ENCODE peak calls at places on chromosomes 5 and 9, in seven cellular contexts. J, C, K, U, E, G and Z are unnamed samples.

GRCh38 chr9:17246770-17247169 is 111.9 kb downstream of the CNTLN start:
- DNase-seq in E (no peak), C (no peak), G (no peak), U (no peak), J (no peak), K (no peak), Z (no peak)

GRCh38 chr5:173941758-173942401 is 47.1 kb upstream of the C5orf47 start:
- DNase-seq in C (no peak), G (no peak), E (no peak), U (no peak), K (no peak), J (no peak), Z (no peak)

GRCh38 chr5:149049371-149049781 is 13.5 kb downstream of the SH3TC2 start:
- DNase-seq in G (no peak), C (no peak), K (no peak), U (no peak), E (no peak), J (no peak), Z (no peak)

GRCh38 chr5:137629646-137630045 is 106.2 kb downstream of the KLHL3 start:
- DNase-seq in G (no peak), C (no peak), K (no peak), U (no peak), J (no peak), E (peak), Z (no peak)

GRCh38 chr5:143401253-143401845 is 2.1 kb downstream of the NR3C1 start:
- DNase-seq in U (no peak), G (no peak), E (no peak), K (no peak), C (no peak), J (no peak), Z (no peak)

GRCh38 chr9:103574056-103574455 is 520.1 kb upstream of the SMC2 start:
- DNase-seq in K (no peak), C (no peak), E (no peak), J (no peak), U (no peak), G (no peak), Z (no peak)

GRCh38 chr9:75087279-75087823 is 604 bp downstream of the NMRK1 start:
- DNase-seq in J (peak), U (peak), E (peak), K (peak), G (no peak), C (no peak), Z (no peak)

GRCh38 chr9:15306068-15306756 is 804 bp downstream of the TTC39B start:
- DNase-seq in U (no peak), C (peak), G (peak), K (peak), E (peak), J (peak), Z (no peak)

GRCh38 chr9:133443982-133444381 is 15.8 kb upstream of the CACFD1 start:
- DNase-seq in U (no peak), K (no peak), G (no peak), E (peak), J (no peak), C (no peak), Z (no peak)

GRCh38 chr5:63878788-63879187 is 83.5 kb downstream of the HTR1A start:
- DNase-seq in U (no peak), K (no peak), G (no peak), C (no peak), J (no peak), E (no peak), Z (no peak)

GRCh38 chr5:57042524-57042931 is 90.6 kb upstream of the MIER3 start:
- DNase-seq in C (no peak), U (no peak), G (no peak), J (no peak), E (no peak), K (no peak), Z (no peak)

GRCh38 chr5:146704949-146705665 is 173.4 kb downstream of the PPP2R2B start:
- DNase-seq in E (no peak), J (no peak), K (no peak), G (no peak), C (no peak), U (no peak), Z (no peak)

GRCh38 chr5:74412064-74412463 is 228.5 kb downstream of the ENC1 start:
- DNase-seq in C (no peak), U (peak), E (no peak), K (no peak), G (no peak), J (peak), Z (no peak)

GRCh38 chr5:135194573-135195266 is 160.7 kb upstream of the PITX1 start:
- DNase-seq in U (no peak), J (no peak), K (no peak), G (no peak), C (no peak), E (peak), Z (no peak)

GRCh38 chr5:150295741-150296486 is 6.3 kb upstream of the CAMK2A start:
- DNase-seq in K (no peak), C (peak), G (no peak), E (no peak), U (no peak), J (no peak), Z (no peak)

GRCh38 chr5:150295172-150295611 is 5.6 kb upstream of the CAMK2A start:
- DNase-seq in J (no peak), U (no peak), C (peak), K (peak), G (no peak), E (peak), Z (no peak)

GRCh38 chr5:150294551-150295071 is 5.0 kb upstream of the CAMK2A start:
- DNase-seq in C (peak), G (no peak), E (no peak), J (no peak), U (no peak), K (no peak), Z (no peak)

GRCh38 chr5:150291388-150292385 is 2.1 kb upstream of the CAMK2A start:
- DNase-seq in C (peak), J (no peak), K (no peak), G (no peak), E (no peak), U (no peak), Z (no peak)

GRCh38 chr5:150293091-150293941 is 3.7 kb upstream of the CAMK2A start:
- DNase-seq in C (peak), E (no peak), J (no peak), G (no peak), K (no peak), U (no peak), Z (no peak)
- TF ChIP-seq CTCF in C (no peak), E (no peak), J (no peak), G (no peak), K (no peak), U (no peak), Z (no peak)

DNA sequence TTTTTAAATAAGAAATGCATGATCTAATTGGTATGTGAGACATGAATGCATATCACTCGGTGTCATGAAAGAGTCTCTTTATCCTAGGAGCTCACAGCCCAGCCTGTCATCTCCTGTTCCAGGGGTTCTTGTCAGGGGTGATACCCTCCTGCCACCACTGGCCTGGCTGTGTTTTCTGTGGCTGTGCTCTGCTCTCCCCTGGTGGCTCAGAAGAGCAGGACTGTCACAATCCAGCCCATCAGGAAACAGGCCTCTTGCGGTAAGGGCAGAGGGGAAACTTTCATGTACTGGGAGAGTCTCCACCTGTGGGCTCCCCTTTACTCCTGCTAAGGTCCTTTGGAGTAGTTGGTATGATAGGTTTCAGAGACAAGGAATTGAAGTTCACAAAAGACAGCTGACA is 240.2 kb upstream of the GLRA1 start:
- DNase-seq in U (no peak), K (no peak), J (no peak), G (no peak), C (no peak), E (no peak), Z (no peak)
- TF ChIP-seq CTCF in U (peak), K (no peak), J (no peak), G (no peak), C (no peak), E (no peak), Z (no peak)

DNA sequence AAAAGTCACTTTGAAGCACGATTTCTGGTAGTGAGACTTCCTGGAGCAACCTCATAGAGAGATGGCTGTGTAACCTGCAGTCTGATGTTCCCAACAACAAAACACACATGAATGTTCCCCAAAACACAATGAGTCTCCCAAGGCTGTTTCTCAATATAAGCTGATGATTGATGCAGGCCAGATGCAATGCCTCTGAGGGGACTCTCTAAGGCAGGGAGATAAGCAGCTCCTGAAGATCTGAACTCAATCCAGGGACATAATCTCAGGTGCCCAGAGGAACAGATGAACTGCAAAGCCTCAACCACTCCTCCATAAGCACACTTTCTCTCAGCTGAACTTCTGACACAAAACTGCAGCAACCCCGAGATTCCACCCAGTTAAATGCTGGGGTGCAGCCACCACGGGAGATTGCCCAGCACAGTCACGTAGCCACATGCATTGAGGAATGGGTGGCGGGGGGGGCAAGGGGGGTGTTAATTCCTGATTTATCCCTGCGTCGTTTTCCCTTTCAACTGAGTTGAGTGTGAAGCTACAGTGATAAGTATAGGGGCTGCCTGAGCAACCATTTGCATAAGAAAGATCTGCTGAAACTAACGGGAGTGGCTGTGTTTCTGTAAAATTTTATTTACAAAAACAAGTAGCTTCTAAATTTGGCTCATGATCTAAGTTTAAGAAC is 122.7 kb upstream of the RASEF start:
- DNase-seq in E (no peak), J (no peak), U (peak), G (peak), K (no peak), C (no peak), Z (no peak)
- TF ChIP-seq CTCF in E (no peak), J (no peak), U (no peak), G (no peak), K (no peak), C (no peak), Z (no peak)

GRCh38 chr5:180090769-180091546 is 19.4 kb upstream of the RNF130 start:
- DNase-seq in C (no peak), U (peak), G (no peak), J (peak), K (peak), E (no peak), Z (no peak)
- TF ChIP-seq CTCF in C (peak), U (peak), G (no peak), J (no peak), K (no peak), E (peak), Z (peak)

DNA sequence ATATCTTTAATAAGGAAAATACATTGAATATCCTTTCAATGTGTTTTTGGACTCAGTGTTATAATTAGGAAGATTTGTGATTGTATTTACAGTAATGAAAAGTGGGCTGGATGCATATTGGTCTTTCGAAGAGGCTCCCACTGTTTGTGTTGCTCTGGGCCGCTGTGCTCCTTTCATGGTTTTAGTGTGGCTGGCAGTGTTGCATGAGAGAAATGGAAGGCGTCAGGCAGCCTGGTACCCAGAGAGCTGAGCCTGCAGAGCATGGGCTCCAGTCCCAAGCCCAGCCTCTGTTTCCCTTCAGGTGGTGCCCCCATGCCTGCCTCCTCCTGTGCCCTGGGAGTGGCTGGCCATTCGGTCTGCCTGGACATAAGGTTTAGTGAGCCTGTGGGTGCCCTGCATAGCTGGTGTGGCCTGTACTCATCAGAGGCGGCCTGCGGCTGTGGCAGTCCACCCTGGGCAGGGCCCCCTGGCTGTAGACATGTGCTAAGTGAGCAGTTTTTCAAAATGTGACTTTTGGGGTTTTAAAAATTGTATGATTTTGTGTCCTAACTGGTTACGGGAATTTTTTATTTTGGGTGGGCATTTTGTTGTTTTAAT is 27.4 kb upstream of the FAM120AOS start:
- DNase-seq in K (no peak), G (no peak), E (no peak), C (no peak), U (no peak), J (no peak), Z (no peak)
- TF ChIP-seq CTCF in K (no peak), G (peak), E (peak), C (no peak), U (no peak), J (no peak), Z (no peak)

GRCh38 chr9:127204771-127205470 is 59.7 kb upstream of the GARNL3 start:
- DNase-seq in G (no peak), J (peak), C (no peak), E (peak), K (no peak), U (peak), Z (no peak)
- TF ChIP-seq CTCF in G (peak), J (no peak), C (no peak), E (peak), K (peak), U (peak), Z (peak)

GRCh38 chr9:126159661-126160060 is 167.0 kb upstream of the MVB12B start:
- DNase-seq in G (no peak), C (peak), U (no peak), K (no peak), E (no peak), J (peak), Z (peak)

GRCh38 chr9:126162611-126163381 is 163.8 kb upstream of the MVB12B start:
- DNase-seq in E (no peak), K (no peak), C (peak), U (no peak), G (no peak), J (no peak), Z (peak)

GRCh38 chr9:126158591-126159519 is 167.8 kb upstream of the MVB12B start:
- DNase-seq in K (no peak), C (peak), J (no peak), G (no peak), E (no peak), U (no peak), Z (peak)

GRCh38 chr9:126160067-126160853 is 166.4 kb upstream of the MVB12B start:
- DNase-seq in E (no peak), U (no peak), C (peak), J (peak), G (no peak), K (no peak), Z (peak)

GRCh38 chr9:126160854-126161329 is 165.7 kb upstream of the MVB12B start:
- DNase-seq in J (no peak), K (no peak), E (no peak), G (no peak), C (peak), U (no peak), Z (no peak)
- TF ChIP-seq CTCF in J (no peak), K (no peak), E (no peak), G (no peak), C (no peak), U (no peak), Z (no peak)

GRCh38 chr5:52786937-52787599 is 648 bp upstream of the ITGA1 start:
- DNase-seq in E (no peak), J (no peak), K (no peak), C (no peak), G (no peak), U (peak), Z (no peak)
- TF ChIP-seq CTCF in E (no peak), J (no peak), K (peak), C (peak), G (peak), U (peak), Z (peak)